ENCODE peak calls at places on chromosomes 5 and 9, in nine cellular contexts. G is mesothelial cell of epicardium, O is spleen, A is Calu3, L is AG10803, H is kidney epithelial cell, J is progenitor cell of endocrine pancreas, B is mammary epithelial cell, X is GM12865. C is an unnamed sample.

GRCh38 chr9:112605518-112605917 is 112.4 kb downstream of the INIP start:
- DNase-seq in X (peak), L (no peak), H (no peak), J (no peak), G (no peak), B (no peak), A (no peak), O (no peak), C (no peak)

GRCh38 chr5:108905818-108906217 is 158.1 kb downstream of the FER start:
- DNase-seq in X (no peak), G (no peak), L (peak), H (no peak), O (no peak), J (no peak), B (peak), A (no peak), C (no peak)

GRCh38 chr5:96927008-96927407 is 8.9 kb upstream of the LNPEP start:
- DNase-seq in X (no peak), A (no peak), B (no peak), J (no peak), G (no peak), H (no peak), O (no peak), L (peak), C (no peak)

GRCh38 chr9:75455444-75455921 is 367.2 kb downstream of the OSTF1 start:
- DNase-seq in X (peak), O (no peak), G (no peak), A (no peak), J (no peak), B (peak), L (peak), H (peak), C (no peak)

GRCh38 chr5:81132381-81132780 is 100.7 kb upstream of the CKMT2 start:
- DNase-seq in H (no peak), J (no peak), L (no peak), G (no peak), B (no peak), X (no peak), A (no peak), O (no peak), C (no peak)

GRCh38 chr9:120628207-120628924 is 48.4 kb upstream of the CDK5RAP2 start:
- DNase-seq in O (no peak), J (no peak), H (no peak), A (no peak), B (no peak), X (no peak), L (no peak), G (no peak), C (no peak)

GRCh38 chr9:37969130-37969529 is 65.2 kb upstream of the SLC25A51 start:
- DNase-seq in A (peak), L (no peak), B (no peak), J (no peak), X (no peak), G (no peak), O (peak), H (no peak), C (no peak)

GRCh38 chr9:36479086-36479485 is 79.0 kb upstream of the RNF38 start:
- DNase-seq in J (no peak), B (no peak), O (no peak), X (no peak), L (no peak), A (no peak), G (no peak), H (no peak), C (no peak)

GRCh38 chr9:113674436-113674835 is 201.7 kb upstream of the ZNF618 start:
- DNase-seq in H (no peak), A (no peak), L (peak), X (no peak), G (no peak), O (no peak), B (peak), J (no peak), C (no peak)

GRCh38 chr5:95644351-95645042 is 2.1 kb upstream of the RFESD start:
- DNase-seq in X (peak), B (peak), H (no peak), A (peak), J (no peak), G (no peak), L (peak), O (no peak), C (no peak)

GRCh38 chr9:101486693-101487442 is 46.8 kb upstream of the RNF20 start:
- DNase-seq in O (peak), J (peak), X (no peak), B (peak), L (peak), A (peak), G (peak), H (no peak), C (peak)

GRCh38 chr5:116970318-116970717 is 395.7 kb upstream of the SEMA6A start:
- DNase-seq in X (no peak), O (no peak), L (no peak), G (no peak), A (peak), J (no peak), B (no peak), H (no peak), C (no peak)

GRCh38 chr5:144142030-144142825 is 28.2 kb downstream of the YIPF5 start:
- DNase-seq in O (no peak), G (no peak), X (peak), L (peak), A (no peak), J (no peak), B (peak), H (peak), C (no peak)

GRCh38 chr9:138073808-138074207 is 196.2 kb downstream of the CACNA1B start:
- DNase-seq in J (no peak), G (no peak), O (peak), H (no peak), B (no peak), L (no peak), X (no peak), A (no peak), C (peak)

GRCh38 chr5:39775458-39776365 is 350.9 kb upstream of the DAB2 start:
- DNase-seq in J (no peak), G (no peak), X (no peak), L (peak), A (peak), O (no peak), B (peak), H (peak), C (no peak)

GRCh38 chr5:387491-388265 is 55.3 kb upstream of the EXOC3 start:
- DNase-seq in O (peak), B (no peak), A (no peak), H (no peak), G (no peak), X (no peak), L (no peak), J (peak), C (no peak)

GRCh38 chr5:51484326-51484725 is 101.1 kb downstream of the ISL1 start:
- DNase-seq in B (no peak), O (no peak), X (no peak), H (no peak), L (no peak), A (no peak), G (no peak), J (no peak), C (no peak)

GRCh38 chr5:35183243-35183955 is 46.9 kb downstream of the PRLR start:
- DNase-seq in H (no peak), A (peak), O (no peak), B (peak), J (no peak), L (peak), X (peak), G (no peak), C (no peak)

GRCh38 chr5:76547242-76547890 is 75.8 kb downstream of the F2RL2 start:
- DNase-seq in G (no peak), O (no peak), B (no peak), J (no peak), X (peak), L (no peak), A (no peak), H (no peak), C (no peak)

GRCh38 chr5:132873119-132873929 is at the start of gene LEAP2:
- DNase-seq in J (no peak), H (no peak), A (peak), X (no peak), B (no peak), L (peak), G (no peak), O (no peak), C (no peak)

GRCh38 chr9:79572032-79572890 is 496 bp downstream of the TLE4 start:
- DNase-seq in G (peak), O (peak), X (peak), J (peak), H (no peak), L (peak), A (peak), B (peak), C (no peak)

GRCh38 chr5:180113660-180114303 is 42.2 kb upstream of the RNF130 start:
- DNase-seq in B (no peak), J (no peak), H (no peak), A (no peak), L (no peak), G (no peak), O (no peak), X (no peak), C (no peak)

GRCh38 chr5:38469707-38470267 is 86.7 kb downstream of the LIFR start:
- DNase-seq in O (no peak), B (no peak), G (no peak), L (no peak), X (no peak), J (no peak), A (no peak), H (no peak), C (no peak)

GRCh38 chr5:60295423-60295822 is 401.9 kb upstream of the PDE4D start:
- DNase-seq in J (no peak), G (no peak), O (no peak), X (peak), B (peak), L (peak), H (no peak), A (peak), C (no peak)

GRCh38 chr5:32767948-32768427 is 56.9 kb downstream of the NPR3 start:
- DNase-seq in L (peak), X (no peak), J (no peak), A (peak), O (no peak), G (no peak), H (peak), B (peak), C (no peak)

GRCh38 chr5:5011151-5011550 is 129.0 kb upstream of the ADAMTS16 start:
- DNase-seq in L (peak), A (no peak), H (no peak), B (no peak), O (no peak), G (no peak), J (no peak), X (no peak), C (no peak)

GRCh38 chr5:73135429-73136276 is 15.3 kb downstream of the TMEM171 start:
- DNase-seq in H (no peak), J (no peak), A (no peak), B (peak), G (no peak), L (peak), X (no peak), O (no peak), C (no peak)

GRCh38 chr9:25876248-25876647 is 198.0 kb upstream of the TUSC1 start:
- DNase-seq in H (no peak), A (no peak), X (no peak), J (no peak), L (no peak), B (no peak), G (no peak), O (no peak), C (no peak)

GRCh38 chr9:134299068-134299467 is 27.2 kb upstream of the RXRA start:
- DNase-seq in G (no peak), H (no peak), B (no peak), A (no peak), X (no peak), O (peak), J (no peak), L (no peak), C (no peak)

GRCh38 chr9:107288701-107289100 is 5.6 kb downstream of the RAD23B start:
- DNase-seq in G (no peak), O (no peak), A (no peak), L (no peak), B (no peak), H (no peak), X (no peak), J (no peak), C (no peak)

GRCh38 chr5:123511648-123512605 is at the start of gene CSNK1G3:
- DNase-seq in H (peak), J (peak), O (peak), G (peak), B (peak), A (peak), X (peak), L (peak), C (peak)
- TF ChIP-seq CTCF in H (no peak), J (no peak), O (peak), G (no peak), B (no peak), A (no peak), X (no peak), L (no peak), C (no peak)

GRCh38 chr9:108889649-108890067 is 27.6 kb downstream of the ACTL7A start:
- DNase-seq in L (peak), O (no peak), A (no peak), H (no peak), G (no peak), X (no peak), B (peak), J (no peak), C (no peak)
- TF ChIP-seq CTCF in L (peak), O (no peak), A (no peak), H (peak), G (no peak), X (no peak), B (peak), J (no peak), C (peak)

DNA sequence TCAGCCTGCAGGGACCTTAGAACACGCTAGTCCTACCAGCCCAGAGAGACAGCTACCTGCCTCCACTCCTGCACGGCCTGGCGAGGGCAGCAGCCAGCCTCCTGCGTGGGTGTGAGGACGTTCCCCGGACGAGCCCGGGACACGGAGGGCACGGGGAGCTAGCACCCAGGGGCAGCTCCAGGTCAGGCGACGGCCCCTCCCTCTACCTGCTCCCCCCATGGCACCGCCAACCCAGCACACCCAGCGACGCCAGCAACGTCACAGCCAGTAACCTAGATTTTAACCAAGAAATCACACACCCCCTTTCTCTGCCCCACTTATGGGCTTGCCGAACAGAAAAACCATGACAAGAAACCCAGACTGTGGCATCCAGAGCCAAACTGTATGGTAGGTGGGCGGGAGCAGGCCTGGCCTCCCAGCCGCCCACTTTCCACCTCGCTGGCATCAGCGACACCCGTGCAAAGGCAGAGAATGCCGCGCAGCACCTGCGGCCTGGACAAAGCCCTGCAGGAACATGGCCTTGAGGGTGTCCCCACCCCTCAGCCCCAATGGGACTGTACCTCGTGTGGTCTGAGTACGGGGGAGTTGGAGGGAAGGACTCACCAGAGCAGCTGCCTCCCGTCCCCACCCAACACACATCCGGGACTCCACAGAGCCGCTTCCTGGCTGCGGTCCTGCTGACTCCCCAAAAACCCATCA is 47.9 kb downstream of the NACC2 start:
- DNase-seq in X (no peak), A (no peak), J (no peak), B (no peak), O (no peak), G (no peak), H (no peak), L (no peak), C (no peak)
- TF ChIP-seq CTCF in X (no peak), A (no peak), J (no peak), B (no peak), O (no peak), G (no peak), H (no peak), L (no peak), C (no peak)

DNA sequence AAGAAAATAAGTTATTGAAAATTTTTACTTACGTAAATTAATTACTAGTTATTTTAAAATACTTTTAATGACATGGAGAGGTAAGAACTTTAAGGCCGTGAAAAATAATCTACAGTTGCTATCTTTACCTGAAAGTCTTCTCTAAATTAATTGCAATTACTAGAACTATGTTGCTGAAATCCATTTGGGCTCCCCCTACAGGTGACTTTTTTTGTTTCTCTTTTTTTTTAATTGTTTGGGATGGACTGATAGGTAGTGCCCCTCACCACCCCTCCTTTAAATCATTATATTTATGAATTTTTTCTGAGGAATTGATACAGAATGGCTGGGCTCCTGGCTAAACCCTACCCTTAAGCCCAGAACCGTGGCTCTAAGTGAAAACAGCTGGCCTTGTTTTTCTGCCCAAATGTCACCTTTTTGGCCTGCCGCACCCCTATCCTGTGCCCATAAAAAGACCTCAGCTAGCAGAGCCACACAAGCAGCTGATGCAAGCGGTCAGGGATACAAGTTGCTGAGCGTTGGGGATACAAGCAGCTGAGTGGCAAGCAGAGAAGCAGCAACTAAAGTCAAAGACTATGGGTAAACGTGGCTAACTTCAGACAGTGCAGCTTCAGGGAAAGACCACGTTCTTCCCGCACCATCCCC is 315.2 kb upstream of the ACO1 start:
- DNase-seq in A (no peak), X (peak), L (no peak), O (no peak), H (no peak), J (no peak), G (no peak), B (no peak), C (no peak)
- TF ChIP-seq CTCF in A (no peak), X (peak), L (peak), O (peak), H (peak), J (peak), G (peak), B (peak), C (no peak)

GRCh38 chr9:90900130-90900529 is 98.5 kb downstream of the SYK start:
- DNase-seq in B (no peak), G (no peak), A (no peak), H (no peak), X (no peak), L (peak), J (no peak), O (no peak), C (no peak)
- TF ChIP-seq CTCF in B (no peak), G (no peak), A (no peak), H (no peak), X (no peak), L (peak), J (peak), O (no peak), C (no peak)

DNA sequence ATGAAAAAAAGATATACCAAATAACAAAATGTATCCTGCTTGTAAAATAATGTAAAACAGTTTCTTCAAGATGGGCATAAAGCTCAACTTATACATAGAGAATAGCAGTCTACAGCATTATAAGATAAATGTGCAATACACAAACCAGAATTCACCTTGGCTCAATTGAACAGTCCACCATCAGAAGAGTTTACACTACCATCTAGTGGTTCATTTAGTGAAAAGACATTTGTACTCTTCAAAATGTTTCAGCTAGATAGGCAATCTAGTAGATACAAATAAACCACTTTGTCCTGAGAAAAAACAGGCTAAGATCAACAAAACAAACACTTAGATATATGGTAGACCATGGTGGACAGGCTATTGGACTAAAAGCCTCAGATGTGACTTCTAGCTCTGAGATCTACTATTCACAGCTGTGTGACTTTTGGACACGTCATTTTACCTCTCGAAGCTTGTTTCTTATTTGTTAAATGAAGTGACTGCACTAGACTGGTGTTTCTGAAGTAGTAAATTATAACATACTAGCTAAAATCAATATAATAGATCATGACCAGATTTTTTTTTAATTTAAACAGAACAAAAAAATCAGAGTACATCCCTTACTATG is 22.1 kb upstream of the TPD52L3 start:
- DNase-seq in O (no peak), B (peak), X (peak), A (no peak), L (peak), J (no peak), H (peak), G (no peak), C (no peak)
- TF ChIP-seq CTCF in O (peak), B (peak), X (peak), A (peak), L (peak), J (peak), H (peak), G (peak), C (peak)

DNA sequence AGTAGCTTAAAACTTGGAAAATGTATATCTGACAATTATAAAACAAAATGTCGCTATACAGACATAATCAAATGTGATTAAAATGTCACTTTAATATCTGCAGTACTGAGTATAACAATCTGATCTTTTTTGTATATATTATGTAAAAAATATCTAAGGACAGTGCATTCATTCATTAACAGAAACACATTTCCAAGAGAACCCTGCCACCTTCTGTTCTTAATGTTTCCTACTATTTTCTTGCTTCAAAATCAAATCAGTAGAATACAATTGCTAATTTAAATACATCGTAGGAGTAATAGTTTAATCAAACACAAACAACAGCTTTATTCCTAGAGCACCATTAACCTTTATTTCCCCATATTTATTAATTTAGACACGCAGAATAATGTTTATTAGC is 142.6 kb upstream of the ST8SIA4 start:
- DNase-seq in H (no peak), L (no peak), O (no peak), G (no peak), A (no peak), J (no peak), B (no peak), X (peak), C (no peak)
- TF ChIP-seq CTCF in H (no peak), L (no peak), O (peak), G (no peak), A (peak), J (no peak), B (peak), X (no peak), C (peak)

GRCh38 chr5:14356305-14356704 is 213.2 kb downstream of the TRIO start:
- DNase-seq in B (no peak), A (no peak), O (no peak), G (no peak), X (no peak), H (no peak), J (no peak), L (no peak), C (no peak)
- TF ChIP-seq CTCF in B (no peak), A (no peak), O (no peak), G (no peak), X (no peak), H (no peak), J (no peak), L (no peak), C (no peak)

C was measured in D721Med.